ENCODE peak calls at places on chromosomes 13 and 19, in eight cellular contexts. One of them, this sample, is unnamed.

GRCh38 chr13:23289917-23290357 is 109.2 kb downstream of the SGCG start:
- DNase-seq in stomach: no peak
- DNase-seq in IMR-90: peak
- DNase-seq in CD4-positive, CD25-positive, alpha-beta regulatory T cell: no peak
- DNase-seq in testis: peak
- DNase-seq in H9: no peak
- DNase-seq in fibroblast of lung: peak
- DNase-seq in A673: peak
- DNase-seq in this sample: no peak

GRCh38 chr19:34459614-34460013 is 21.9 kb upstream of the WTIP start:
- DNase-seq in stomach: peak
- DNase-seq in IMR-90: no peak
- DNase-seq in CD4-positive, CD25-positive, alpha-beta regulatory T cell: no peak
- DNase-seq in testis: no peak
- DNase-seq in H9: no peak
- DNase-seq in fibroblast of lung: no peak
- DNase-seq in A673: no peak
- DNase-seq in this sample: no peak

GRCh38 chr13:111031531-111031961 is 83.6 kb upstream of the ARHGEF7 start:
- DNase-seq in stomach: no peak
- DNase-seq in IMR-90: peak
- DNase-seq in CD4-positive, CD25-positive, alpha-beta regulatory T cell: no peak
- DNase-seq in testis: no peak
- DNase-seq in H9: no peak
- DNase-seq in fibroblast of lung: peak
- DNase-seq in A673: no peak
- DNase-seq in this sample: peak

GRCh38 chr13:60431108-60431700 is 34.2 kb downstream of the TDRD3 start:
- DNase-seq in stomach: no peak
- DNase-seq in IMR-90: peak
- DNase-seq in CD4-positive, CD25-positive, alpha-beta regulatory T cell: peak
- DNase-seq in testis: no peak
- DNase-seq in H9: no peak
- DNase-seq in fibroblast of lung: peak
- DNase-seq in A673: peak
- DNase-seq in this sample: no peak

GRCh38 chr19:30855475-30855874 is 483.3 kb downstream of the ZNF536 start:
- DNase-seq in stomach: no peak
- DNase-seq in IMR-90: no peak
- DNase-seq in CD4-positive, CD25-positive, alpha-beta regulatory T cell: no peak
- DNase-seq in testis: no peak
- DNase-seq in H9: no peak
- DNase-seq in fibroblast of lung: no peak
- DNase-seq in A673: no peak
- DNase-seq in this sample: no peak

GRCh38 chr13:44651209-44651608 is 75.1 kb upstream of the TSC22D1 start:
- DNase-seq in stomach: no peak
- DNase-seq in IMR-90: no peak
- DNase-seq in CD4-positive, CD25-positive, alpha-beta regulatory T cell: no peak
- DNase-seq in testis: no peak
- DNase-seq in H9: no peak
- DNase-seq in fibroblast of lung: no peak
- DNase-seq in A673: no peak
- DNase-seq in this sample: no peak

GRCh38 chr19:21314676-21315075 is 14.5 kb downstream of the ZNF708 start:
- DNase-seq in stomach: no peak
- DNase-seq in IMR-90: peak
- DNase-seq in CD4-positive, CD25-positive, alpha-beta regulatory T cell: no peak
- DNase-seq in testis: no peak
- DNase-seq in H9: no peak
- DNase-seq in fibroblast of lung: peak
- DNase-seq in A673: no peak
- DNase-seq in this sample: no peak

GRCh38 chr19:16112778-16113177 is 1.1 kb downstream of the RAB8A start:
- DNase-seq in stomach: no peak
- DNase-seq in IMR-90: no peak
- DNase-seq in CD4-positive, CD25-positive, alpha-beta regulatory T cell: no peak
- DNase-seq in testis: no peak
- DNase-seq in H9: no peak
- DNase-seq in fibroblast of lung: no peak
- DNase-seq in A673: no peak
- DNase-seq in this sample: no peak

GRCh38 chr19:3808420-3809143 is 22.4 kb upstream of the MATK start:
- DNase-seq in stomach: peak
- DNase-seq in IMR-90: no peak
- DNase-seq in CD4-positive, CD25-positive, alpha-beta regulatory T cell: no peak
- DNase-seq in testis: no peak
- DNase-seq in H9: peak
- DNase-seq in fibroblast of lung: no peak
- DNase-seq in A673: no peak
- DNase-seq in this sample: no peak

GRCh38 chr19:10603873-10604459 is 16.9 kb upstream of the AP1M2 start:
- DNase-seq in stomach: peak
- DNase-seq in IMR-90: no peak
- DNase-seq in CD4-positive, CD25-positive, alpha-beta regulatory T cell: peak
- DNase-seq in testis: no peak
- DNase-seq in H9: no peak
- DNase-seq in fibroblast of lung: no peak
- DNase-seq in A673: no peak
- DNase-seq in this sample: peak

GRCh38 chr13:39419866-39420265 is 183.1 kb downstream of the LHFPL6 start:
- DNase-seq in stomach: no peak
- DNase-seq in IMR-90: no peak
- DNase-seq in CD4-positive, CD25-positive, alpha-beta regulatory T cell: no peak
- DNase-seq in testis: no peak
- DNase-seq in H9: no peak
- DNase-seq in fibroblast of lung: no peak
- DNase-seq in A673: no peak
- DNase-seq in this sample: no peak

GRCh38 chr13:110771194-110771593 is 57.7 kb downstream of the ING1 start:
- DNase-seq in stomach: no peak
- DNase-seq in IMR-90: peak
- DNase-seq in CD4-positive, CD25-positive, alpha-beta regulatory T cell: no peak
- DNase-seq in testis: no peak
- DNase-seq in H9: no peak
- DNase-seq in fibroblast of lung: no peak
- DNase-seq in A673: peak
- DNase-seq in this sample: no peak

GRCh38 chr19:7427944-7428343 is 60.9 kb downstream of the PEX11G start:
- DNase-seq in stomach: no peak
- DNase-seq in IMR-90: peak
- DNase-seq in CD4-positive, CD25-positive, alpha-beta regulatory T cell: no peak
- DNase-seq in testis: no peak
- DNase-seq in H9: no peak
- DNase-seq in fibroblast of lung: peak
- DNase-seq in A673: no peak
- DNase-seq in this sample: no peak

GRCh38 chr13:19607523-19608078 is 25.9 kb upstream of the MPHOSPH8 start:
- DNase-seq in stomach: no peak
- DNase-seq in IMR-90: no peak
- DNase-seq in CD4-positive, CD25-positive, alpha-beta regulatory T cell: no peak
- DNase-seq in testis: no peak
- DNase-seq in H9: no peak
- DNase-seq in fibroblast of lung: peak
- DNase-seq in A673: no peak
- DNase-seq in this sample: no peak

GRCh38 chr13:101785858-101786257 is 333.4 kb downstream of the ITGBL1 start:
- DNase-seq in stomach: no peak
- DNase-seq in IMR-90: peak
- DNase-seq in CD4-positive, CD25-positive, alpha-beta regulatory T cell: no peak
- DNase-seq in testis: peak
- DNase-seq in H9: peak
- DNase-seq in fibroblast of lung: peak
- DNase-seq in A673: peak
- DNase-seq in this sample: no peak

GRCh38 chr13:35349673-35350278 is 126.7 kb downstream of the MAB21L1 start:
- DNase-seq in stomach: no peak
- DNase-seq in IMR-90: no peak
- DNase-seq in CD4-positive, CD25-positive, alpha-beta regulatory T cell: no peak
- DNase-seq in testis: no peak
- DNase-seq in H9: no peak
- DNase-seq in fibroblast of lung: peak
- DNase-seq in A673: no peak
- DNase-seq in this sample: no peak

GRCh38 chr13:36884235-36884634 is 35.8 kb downstream of the SMAD9 start:
- DNase-seq in stomach: no peak
- DNase-seq in IMR-90: no peak
- DNase-seq in CD4-positive, CD25-positive, alpha-beta regulatory T cell: no peak
- DNase-seq in testis: no peak
- DNase-seq in H9: no peak
- DNase-seq in fibroblast of lung: no peak
- DNase-seq in A673: no peak
- DNase-seq in this sample: no peak

GRCh38 chr13:36885901-36886300 is 34.1 kb downstream of the SMAD9 start:
- DNase-seq in stomach: no peak
- DNase-seq in IMR-90: no peak
- DNase-seq in CD4-positive, CD25-positive, alpha-beta regulatory T cell: no peak
- DNase-seq in testis: no peak
- DNase-seq in H9: no peak
- DNase-seq in fibroblast of lung: no peak
- DNase-seq in A673: no peak
- DNase-seq in this sample: no peak

GRCh38 chr13:36883829-36884228 is 36.2 kb downstream of the SMAD9 start:
- DNase-seq in stomach: no peak
- DNase-seq in IMR-90: no peak
- DNase-seq in CD4-positive, CD25-positive, alpha-beta regulatory T cell: no peak
- DNase-seq in testis: no peak
- DNase-seq in H9: no peak
- DNase-seq in fibroblast of lung: no peak
- DNase-seq in A673: no peak
- DNase-seq in this sample: no peak

GRCh38 chr13:36880961-36881360 is 39.1 kb downstream of the SMAD9 start:
- DNase-seq in stomach: no peak
- DNase-seq in IMR-90: peak
- DNase-seq in CD4-positive, CD25-positive, alpha-beta regulatory T cell: no peak
- DNase-seq in testis: no peak
- DNase-seq in H9: no peak
- DNase-seq in fibroblast of lung: peak
- DNase-seq in A673: peak
- DNase-seq in this sample: no peak

DNA sequence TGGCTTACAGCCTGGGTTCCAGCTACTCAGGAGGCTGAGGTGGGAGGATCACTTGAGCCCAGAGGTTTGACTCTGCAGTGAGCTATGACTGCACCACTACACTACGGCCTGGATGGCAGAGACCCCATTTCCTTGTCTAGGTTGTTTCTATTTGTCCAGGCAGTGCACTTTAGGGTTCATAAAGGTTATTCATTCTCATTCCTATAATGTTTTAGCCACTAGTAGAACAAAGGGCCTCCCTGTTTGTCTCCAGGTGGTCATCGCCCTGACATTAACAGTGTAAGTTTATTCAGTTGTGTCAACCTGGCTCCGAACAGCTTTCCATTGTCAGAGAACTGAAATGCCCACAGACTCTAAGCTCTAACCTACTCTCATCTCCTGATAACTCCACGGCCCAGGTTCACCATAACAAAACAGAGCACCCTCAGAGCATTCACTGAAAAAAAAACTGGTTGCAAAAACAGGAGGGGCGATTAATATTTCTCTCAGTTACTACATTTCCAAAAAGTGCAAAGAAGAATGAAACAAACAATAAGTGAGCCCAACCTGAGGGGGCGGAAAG is 37.1 kb downstream of the SMAD9 start:
- DNase-seq in stomach: no peak
- DNase-seq in IMR-90: no peak
- DNase-seq in CD4-positive, CD25-positive, alpha-beta regulatory T cell: no peak
- DNase-seq in testis: no peak
- DNase-seq in H9: no peak
- DNase-seq in fibroblast of lung: peak
- DNase-seq in A673: no peak
- DNase-seq in this sample: no peak
- H3K27ac ChIP-seq in stomach: no peak
- H3K27ac ChIP-seq in IMR-90: no peak
- H3K27ac ChIP-seq in CD4-positive, CD25-positive, alpha-beta regulatory T cell: no peak
- H3K27ac ChIP-seq in testis: no peak
- H3K27ac ChIP-seq in H9: no peak
- H3K27ac ChIP-seq in fibroblast of lung: no peak
- H3K27ac ChIP-seq in A673: peak
- H3K27ac ChIP-seq in this sample: peak

DNA sequence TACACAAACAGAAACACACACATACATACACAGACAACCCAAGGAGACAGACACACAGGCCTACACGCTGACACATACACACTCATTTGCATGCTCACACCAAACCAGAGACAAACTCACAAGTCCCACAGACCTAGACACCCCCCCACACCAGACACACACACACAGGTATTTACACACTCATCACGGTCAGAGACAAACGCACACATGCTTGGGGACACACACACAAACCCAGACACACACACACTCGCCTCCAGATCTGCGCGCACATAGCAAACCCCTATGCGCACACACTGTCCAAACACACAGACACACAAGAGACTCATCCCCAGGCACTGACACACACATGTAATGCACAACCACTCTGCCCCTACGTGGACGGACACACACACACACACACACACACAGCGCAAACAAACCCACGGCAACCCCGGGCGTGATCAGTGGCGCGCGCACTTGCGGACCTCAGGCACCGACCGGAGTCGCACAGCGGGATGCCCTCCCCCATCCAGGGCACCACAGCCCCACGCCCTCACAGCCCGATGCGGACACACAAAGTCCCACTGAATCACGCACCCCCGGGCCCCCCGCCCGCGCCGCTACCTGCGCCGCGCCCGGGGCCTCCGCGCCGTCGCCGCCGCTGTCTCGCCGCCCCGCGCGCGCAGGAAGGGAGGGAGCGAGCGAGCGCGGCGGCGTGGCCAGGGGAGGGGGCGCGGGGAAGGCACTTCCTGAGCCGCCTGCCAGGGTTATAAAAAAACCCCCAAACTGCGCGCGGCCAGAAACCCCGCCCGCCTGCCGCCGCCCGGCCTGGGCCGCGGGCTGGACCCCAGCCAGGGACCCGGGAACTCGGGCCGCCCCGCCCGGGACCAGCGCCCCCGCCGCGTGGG is at the start of gene ADAMTS10:
- DNase-seq in stomach: no peak
- DNase-seq in IMR-90: peak
- DNase-seq in CD4-positive, CD25-positive, alpha-beta regulatory T cell: peak
- DNase-seq in testis: no peak
- DNase-seq in H9: peak
- DNase-seq in fibroblast of lung: peak
- DNase-seq in A673: peak
- DNase-seq in this sample: peak
- H3K27ac ChIP-seq in stomach: peak
- H3K27ac ChIP-seq in IMR-90: peak
- H3K27ac ChIP-seq in CD4-positive, CD25-positive, alpha-beta regulatory T cell: no peak
- H3K27ac ChIP-seq in testis: peak
- H3K27ac ChIP-seq in H9: peak
- H3K27ac ChIP-seq in fibroblast of lung: peak
- H3K27ac ChIP-seq in A673: peak
- H3K27ac ChIP-seq in this sample: peak

GRCh38 chr13:50131998-50132936 is 117.0 kb downstream of the KCNRG start:
- DNase-seq in stomach: no peak
- DNase-seq in IMR-90: no peak
- DNase-seq in CD4-positive, CD25-positive, alpha-beta regulatory T cell: peak
- DNase-seq in testis: no peak
- DNase-seq in H9: peak
- DNase-seq in fibroblast of lung: no peak
- DNase-seq in A673: no peak
- DNase-seq in this sample: no peak
- H3K27ac ChIP-seq in stomach: no peak
- H3K27ac ChIP-seq in IMR-90: no peak
- H3K27ac ChIP-seq in CD4-positive, CD25-positive, alpha-beta regulatory T cell: no peak
- H3K27ac ChIP-seq in testis: no peak
- H3K27ac ChIP-seq in H9: no peak
- H3K27ac ChIP-seq in fibroblast of lung: no peak
- H3K27ac ChIP-seq in A673: no peak
- H3K27ac ChIP-seq in this sample: no peak

GRCh38 chr19:704447-704741 is 4.3 kb upstream of the PALM start:
- DNase-seq in stomach: no peak
- DNase-seq in IMR-90: no peak
- DNase-seq in CD4-positive, CD25-positive, alpha-beta regulatory T cell: no peak
- DNase-seq in testis: no peak
- DNase-seq in H9: no peak
- DNase-seq in fibroblast of lung: no peak
- DNase-seq in A673: no peak
- DNase-seq in this sample: no peak
- H3K27ac ChIP-seq in stomach: no peak
- H3K27ac ChIP-seq in IMR-90: no peak
- H3K27ac ChIP-seq in CD4-positive, CD25-positive, alpha-beta regulatory T cell: no peak
- H3K27ac ChIP-seq in testis: no peak
- H3K27ac ChIP-seq in H9: no peak
- H3K27ac ChIP-seq in fibroblast of lung: no peak
- H3K27ac ChIP-seq in A673: no peak
- H3K27ac ChIP-seq in this sample: no peak